ENCODE peak calls at places on chromosomes 1 and 21, in nine cellular contexts. One of them, this sample, is unnamed.

GRCh38 chr21:31332525-31332924 is 11.5 kb downstream of the TIAM1 start:
- DNase-seq in kidney: no peak
- DNase-seq in A549: no peak
- DNase-seq in uterus: no peak
- DNase-seq in HCT116: no peak
- DNase-seq in fibroblast of lung: no peak
- DNase-seq in brain microvascular endothelial cell: no peak
- DNase-seq in lung: no peak
- DNase-seq in stomach: no peak
- DNase-seq in this sample: no peak

GRCh38 chr1:207034998-207035397 is 2.4 kb upstream of the C1orf116 start:
- DNase-seq in kidney: no peak
- DNase-seq in A549: no peak
- DNase-seq in uterus: no peak
- DNase-seq in HCT116: no peak
- DNase-seq in fibroblast of lung: no peak
- DNase-seq in brain microvascular endothelial cell: peak; percentile 12
- DNase-seq in lung: no peak
- DNase-seq in stomach: no peak
- DNase-seq in this sample: no peak

GRCh38 chr1:167701510-167701909 is 20.3 kb upstream of the MPZL1 start:
- DNase-seq in kidney: no peak
- DNase-seq in A549: no peak
- DNase-seq in uterus: no peak
- DNase-seq in HCT116: no peak
- DNase-seq in fibroblast of lung: no peak
- DNase-seq in brain microvascular endothelial cell: no peak
- DNase-seq in lung: no peak
- DNase-seq in stomach: no peak
- DNase-seq in this sample: no peak

GRCh38 chr1:4736254-4736653 is 81.8 kb downstream of the AJAP1 start:
- DNase-seq in kidney: no peak
- DNase-seq in A549: no peak
- DNase-seq in uterus: no peak
- DNase-seq in HCT116: no peak
- DNase-seq in fibroblast of lung: no peak
- DNase-seq in brain microvascular endothelial cell: no peak
- DNase-seq in lung: no peak
- DNase-seq in stomach: no peak
- DNase-seq in this sample: peak; percentile 88

GRCh38 chr1:210263963-210264362 is 31.4 kb downstream of the SERTAD4 start:
- DNase-seq in kidney: no peak
- DNase-seq in A549: no peak
- DNase-seq in uterus: no peak
- DNase-seq in HCT116: no peak
- DNase-seq in fibroblast of lung: no peak
- DNase-seq in brain microvascular endothelial cell: no peak
- DNase-seq in lung: no peak
- DNase-seq in stomach: no peak
- DNase-seq in this sample: no peak

GRCh38 chr1:65997693-65998092 is 205.0 kb downstream of the PDE4B start:
- DNase-seq in kidney: no peak
- DNase-seq in A549: no peak
- DNase-seq in uterus: no peak
- DNase-seq in HCT116: no peak
- DNase-seq in fibroblast of lung: no peak
- DNase-seq in brain microvascular endothelial cell: no peak
- DNase-seq in lung: no peak
- DNase-seq in stomach: no peak
- DNase-seq in this sample: no peak

GRCh38 chr1:147292012-147292411 is 49.5 kb downstream of the CHD1L start:
- DNase-seq in kidney: no peak
- DNase-seq in A549: no peak
- DNase-seq in uterus: no peak
- DNase-seq in HCT116: no peak
- DNase-seq in fibroblast of lung: peak; percentile 89
- DNase-seq in brain microvascular endothelial cell: peak; percentile 63
- DNase-seq in lung: no peak
- DNase-seq in stomach: no peak
- DNase-seq in this sample: no peak

GRCh38 chr1:230778916-230779590 is 31.9 kb downstream of the CAPN9 start:
- DNase-seq in kidney: no peak
- DNase-seq in A549: no peak
- DNase-seq in uterus: no peak
- DNase-seq in HCT116: no peak
- DNase-seq in fibroblast of lung: no peak
- DNase-seq in brain microvascular endothelial cell: no peak
- DNase-seq in lung: no peak
- DNase-seq in stomach: no peak
- DNase-seq in this sample: no peak

GRCh38 chr1:25245809-25246599 is 1.2 kb downstream of the RSRP1 start:
- DNase-seq in kidney: no peak
- DNase-seq in A549: peak; percentile 49
- DNase-seq in uterus: no peak
- DNase-seq in HCT116: no peak
- DNase-seq in fibroblast of lung: peak; percentile 41
- DNase-seq in brain microvascular endothelial cell: no peak
- DNase-seq in lung: no peak
- DNase-seq in stomach: no peak
- DNase-seq in this sample: no peak

GRCh38 chr1:53503433-53503925 is 44.3 kb downstream of the DMRTB1 start:
- DNase-seq in kidney: peak; percentile 60
- DNase-seq in A549: no peak
- DNase-seq in uterus: no peak
- DNase-seq in HCT116: no peak
- DNase-seq in fibroblast of lung: no peak
- DNase-seq in brain microvascular endothelial cell: no peak
- DNase-seq in lung: no peak
- DNase-seq in stomach: no peak
- DNase-seq in this sample: no peak

GRCh38 chr1:111603979-111604378 is 15.6 kb upstream of the RAP1A start:
- DNase-seq in kidney: peak; percentile 52
- DNase-seq in A549: no peak
- DNase-seq in uterus: no peak
- DNase-seq in HCT116: no peak
- DNase-seq in fibroblast of lung: no peak
- DNase-seq in brain microvascular endothelial cell: no peak
- DNase-seq in lung: no peak
- DNase-seq in stomach: peak; percentile 38
- DNase-seq in this sample: peak; percentile 19

GRCh38 chr1:37031871-37032270 is 2.4 kb downstream of the GRIK3 start:
- DNase-seq in kidney: no peak
- DNase-seq in A549: no peak
- DNase-seq in uterus: no peak
- DNase-seq in HCT116: no peak
- DNase-seq in fibroblast of lung: no peak
- DNase-seq in brain microvascular endothelial cell: no peak
- DNase-seq in lung: no peak
- DNase-seq in stomach: no peak
- DNase-seq in this sample: no peak

GRCh38 chr1:40305451-40305850 is 11.6 kb downstream of the COL9A2 start:
- DNase-seq in kidney: no peak
- DNase-seq in A549: no peak
- DNase-seq in uterus: no peak
- DNase-seq in HCT116: no peak
- DNase-seq in fibroblast of lung: no peak
- DNase-seq in brain microvascular endothelial cell: no peak
- DNase-seq in lung: no peak
- DNase-seq in stomach: no peak
- DNase-seq in this sample: no peak

GRCh38 chr1:1438531-1439381 is 3.3 kb downstream of the VWA1 start:
- DNase-seq in kidney: peak; percentile 75
- DNase-seq in A549: no peak
- DNase-seq in uterus: no peak
- DNase-seq in HCT116: no peak
- DNase-seq in fibroblast of lung: no peak
- DNase-seq in brain microvascular endothelial cell: no peak
- DNase-seq in lung: no peak
- DNase-seq in stomach: no peak
- DNase-seq in this sample: no peak

GRCh38 chr21:36247316-36247715 is 72.7 kb upstream of the MORC3 start:
- DNase-seq in kidney: no peak
- DNase-seq in A549: no peak
- DNase-seq in uterus: no peak
- DNase-seq in HCT116: no peak
- DNase-seq in fibroblast of lung: no peak
- DNase-seq in brain microvascular endothelial cell: no peak
- DNase-seq in lung: no peak
- DNase-seq in stomach: no peak
- DNase-seq in this sample: no peak

GRCh38 chr21:36246080-36246631 is 73.8 kb upstream of the MORC3 start:
- DNase-seq in kidney: peak; percentile 74
- DNase-seq in A549: no peak
- DNase-seq in uterus: no peak
- DNase-seq in HCT116: no peak
- DNase-seq in fibroblast of lung: no peak
- DNase-seq in brain microvascular endothelial cell: no peak
- DNase-seq in lung: peak; percentile 31
- DNase-seq in stomach: peak; percentile 79
- DNase-seq in this sample: no peak

GRCh38 chr21:36245649-36246048 is 74.3 kb upstream of the MORC3 start:
- DNase-seq in kidney: no peak
- DNase-seq in A549: no peak
- DNase-seq in uterus: no peak
- DNase-seq in HCT116: no peak
- DNase-seq in fibroblast of lung: no peak
- DNase-seq in brain microvascular endothelial cell: no peak
- DNase-seq in lung: no peak
- DNase-seq in stomach: no peak
- DNase-seq in this sample: no peak

GRCh38 chr21:36241717-36242116 is 78.3 kb upstream of the MORC3 start:
- DNase-seq in kidney: no peak
- DNase-seq in A549: no peak
- DNase-seq in uterus: no peak
- DNase-seq in HCT116: no peak
- DNase-seq in fibroblast of lung: no peak
- DNase-seq in brain microvascular endothelial cell: no peak
- DNase-seq in lung: no peak
- DNase-seq in stomach: no peak
- DNase-seq in this sample: no peak

GRCh38 chr21:36245115-36245514 is 74.9 kb upstream of the MORC3 start:
- DNase-seq in kidney: no peak
- DNase-seq in A549: no peak
- DNase-seq in uterus: no peak
- DNase-seq in HCT116: no peak
- DNase-seq in fibroblast of lung: no peak
- DNase-seq in brain microvascular endothelial cell: no peak
- DNase-seq in lung: no peak
- DNase-seq in stomach: no peak
- DNase-seq in this sample: no peak
- H3K27ac ChIP-seq in kidney: no peak overlapping the region
- H3K27ac ChIP-seq in A549: no peak overlapping the region
- H3K27ac ChIP-seq in uterus: no peak overlapping the region
- H3K27ac ChIP-seq in HCT116: no peak overlapping the region
- H3K27ac ChIP-seq in fibroblast of lung: no peak overlapping the region
- H3K27ac ChIP-seq in brain microvascular endothelial cell: no peak overlapping the region
- H3K27ac ChIP-seq in lung: no peak overlapping the region
- H3K27ac ChIP-seq in stomach: no peak overlapping the region
- H3K27ac ChIP-seq in this sample: no peak overlapping the region

GRCh38 chr1:91015794-91016550 is 5.9 kb downstream of the ZNF644 start:
- DNase-seq in kidney: no peak
- DNase-seq in A549: no peak
- DNase-seq in uterus: no peak
- DNase-seq in HCT116: no peak
- DNase-seq in fibroblast of lung: no peak
- DNase-seq in brain microvascular endothelial cell: peak; percentile 34
- DNase-seq in lung: no peak
- DNase-seq in stomach: no peak
- DNase-seq in this sample: no peak
- H3K4me3 ChIP-seq in kidney: no peak overlapping the region
- H3K4me3 ChIP-seq in A549: no peak overlapping the region
- H3K4me3 ChIP-seq in uterus: no peak overlapping the region
- H3K4me3 ChIP-seq in HCT116: no peak overlapping the region
- H3K4me3 ChIP-seq in fibroblast of lung: no peak overlapping the region
- H3K4me3 ChIP-seq in brain microvascular endothelial cell: no peak overlapping the region
- H3K4me3 ChIP-seq in lung: no peak overlapping the region
- H3K4me3 ChIP-seq in stomach: no peak overlapping the region
- H3K4me3 ChIP-seq in this sample: no peak overlapping the region

GRCh38 chr1:21902378-21903012 is 34.6 kb downstream of the HSPG2 start:
- DNase-seq in kidney: no peak
- DNase-seq in A549: no peak
- DNase-seq in uterus: no peak
- DNase-seq in HCT116: no peak
- DNase-seq in fibroblast of lung: no peak
- DNase-seq in brain microvascular endothelial cell: no peak
- DNase-seq in lung: no peak
- DNase-seq in stomach: no peak
- DNase-seq in this sample: no peak

GRCh38 chr1:21899972-21900371 is 37.1 kb downstream of the HSPG2 start:
- DNase-seq in kidney: no peak
- DNase-seq in A549: no peak
- DNase-seq in uterus: peak; percentile 48
- DNase-seq in HCT116: no peak
- DNase-seq in fibroblast of lung: no peak
- DNase-seq in brain microvascular endothelial cell: no peak
- DNase-seq in lung: no peak
- DNase-seq in stomach: no peak
- DNase-seq in this sample: no peak

GRCh38 chr1:21901986-21902377 is 35.1 kb downstream of the HSPG2 start:
- DNase-seq in kidney: no peak
- DNase-seq in A549: no peak
- DNase-seq in uterus: no peak
- DNase-seq in HCT116: no peak
- DNase-seq in fibroblast of lung: no peak
- DNase-seq in brain microvascular endothelial cell: no peak
- DNase-seq in lung: no peak
- DNase-seq in stomach: no peak
- DNase-seq in this sample: no peak

GRCh38 chr1:21900766-21901472 is 36.2 kb downstream of the HSPG2 start:
- DNase-seq in kidney: no peak
- DNase-seq in A549: no peak
- DNase-seq in uterus: no peak
- DNase-seq in HCT116: no peak
- DNase-seq in fibroblast of lung: no peak
- DNase-seq in brain microvascular endothelial cell: no peak
- DNase-seq in lung: no peak
- DNase-seq in stomach: no peak
- DNase-seq in this sample: no peak

GRCh38 chr1:21901473-21901847 is 35.6 kb downstream of the HSPG2 start:
- DNase-seq in kidney: no peak
- DNase-seq in A549: no peak
- DNase-seq in uterus: peak; percentile 58
- DNase-seq in HCT116: no peak
- DNase-seq in fibroblast of lung: no peak
- DNase-seq in brain microvascular endothelial cell: no peak
- DNase-seq in lung: no peak
- DNase-seq in stomach: no peak
- DNase-seq in this sample: no peak
- TF ChIP-seq CTCF in kidney: no peak
- TF ChIP-seq CTCF in A549: no peak
- TF ChIP-seq CTCF in uterus: no peak
- TF ChIP-seq CTCF in HCT116: no peak
- TF ChIP-seq CTCF in fibroblast of lung: peak; percentile 5
- TF ChIP-seq CTCF in brain microvascular endothelial cell: peak; percentile 23
- TF ChIP-seq CTCF in lung: no peak
- TF ChIP-seq CTCF in stomach: no peak
- TF ChIP-seq CTCF in this sample: no peak

DNA sequence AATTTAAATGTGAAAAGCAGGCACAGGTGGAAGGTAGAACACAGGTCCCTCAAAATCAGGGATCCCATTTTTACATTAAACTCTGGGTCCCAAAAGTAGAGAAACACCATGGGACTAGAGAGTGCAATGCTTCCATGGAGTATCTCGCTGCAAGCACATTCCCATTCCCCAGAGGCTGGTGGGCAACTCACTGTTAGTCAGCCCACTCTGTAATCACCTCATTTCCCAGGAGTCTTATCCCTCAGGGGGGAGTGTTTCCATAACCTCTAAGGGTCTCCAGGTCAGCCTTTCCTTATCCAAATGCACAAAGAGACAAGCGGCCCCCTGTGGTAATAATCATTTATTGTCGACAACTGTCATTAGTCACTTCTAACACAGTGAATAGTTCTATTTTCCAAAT is 490.1 kb upstream of the LRRC7 start:
- DNase-seq in kidney: no peak
- DNase-seq in A549: no peak
- DNase-seq in uterus: no peak
- DNase-seq in HCT116: no peak
- DNase-seq in fibroblast of lung: no peak
- DNase-seq in brain microvascular endothelial cell: no peak
- DNase-seq in lung: no peak
- DNase-seq in stomach: no peak
- DNase-seq in this sample: no peak
- H3K27ac ChIP-seq in kidney: no peak overlapping the region
- H3K27ac ChIP-seq in A549: no peak overlapping the region
- H3K27ac ChIP-seq in uterus: no peak overlapping the region
- H3K27ac ChIP-seq in HCT116: no peak overlapping the region
- H3K27ac ChIP-seq in fibroblast of lung: no peak overlapping the region
- H3K27ac ChIP-seq in brain microvascular endothelial cell: no peak overlapping the region
- H3K27ac ChIP-seq in lung: no peak overlapping the region
- H3K27ac ChIP-seq in stomach: no peak overlapping the region
- H3K27ac ChIP-seq in this sample: no peak overlapping the region

This sample was measured in HL-60.